ENCODE peak calls at places on chromosomes 4 and X, in ten cellular contexts. X, J, E, I, V, A, W, K, Q and S are unnamed samples.
A peak's percentile ranks its signal among the peaks of the same experiment; 100 is the strongest.

GRCh38 chr4:541271-541670 is 34.8 kb downstream of the TMEM271 start:
- DNase-seq in W (no peak), A (no peak), Q (no peak), K (no peak), I (no peak), X (no peak), J (no peak), V (no peak), E (peak; percentile 9), S (no peak)

GRCh38 chr4:73487233-73487632 is 5.7 kb downstream of the AFM start:
- DNase-seq in J (no peak), K (no peak), I (no peak), X (no peak), V (no peak), Q (no peak), A (no peak), W (no peak), E (no peak), S (no peak)

GRCh38 chr4:87032884-87033533 is 98.2 kb downstream of the AFF1 start:
- DNase-seq in W (peak; percentile 94), A (no peak), V (no peak), I (peak; percentile 92), K (no peak), Q (peak; percentile 43), J (no peak), X (peak; percentile 70), E (no peak), S (peak; percentile 58)

GRCh38 chrX:20139966-20140365 is 1.7 kb downstream of the EIF1AX start:
- DNase-seq in Q (peak; percentile 64), J (no peak), X (no peak), K (no peak), E (no peak), A (no peak), V (no peak), W (peak; percentile 28), I (peak; percentile 61), S (peak; percentile 89)

GRCh38 chr4:98625920-98626319 is 32.5 kb downstream of the TSPAN5 start:
- DNase-seq in E (no peak), X (no peak), A (no peak), J (no peak), K (no peak), Q (no peak), W (no peak), V (no peak), I (no peak), S (no peak)

GRCh38 chrX:105745863-105746262 is 76.5 kb upstream of the NRK start:
- DNase-seq in I (no peak), J (no peak), X (no peak), E (no peak), K (no peak), Q (no peak), V (no peak), A (no peak), W (no peak), S (no peak)

GRCh38 chrX:38803609-38804480 is 2.6 kb downstream of the MID1IP1 start:
- DNase-seq in I (peak; percentile 81), X (peak; percentile 80), E (peak; percentile 91), V (peak; percentile 78), A (peak; percentile 73), K (peak; percentile 63), W (peak; percentile 84), Q (peak; percentile 36), J (peak; percentile 59), S (no peak)

GRCh38 chr4:128444544-128445302 is 157.1 kb upstream of the PGRMC2 start:
- DNase-seq in Q (no peak), X (no peak), K (no peak), W (no peak), J (no peak), A (no peak), E (no peak), I (peak; percentile 48), V (no peak), S (no peak)

GRCh38 chr4:180923476-180923875 is 1319.7 kb upstream of the TENM3 start:
- DNase-seq in X (no peak), V (no peak), A (no peak), K (no peak), J (no peak), I (peak; percentile 90), Q (peak; percentile 3), E (no peak), W (no peak), S (peak; percentile 13)

GRCh38 chr4:38283724-38284123 is 323.5 kb downstream of the PTTG2 start:
- DNase-seq in Q (no peak), J (no peak), W (peak; percentile 32), K (no peak), V (no peak), I (no peak), X (no peak), E (no peak), A (no peak), S (no peak)

GRCh38 chrX:20205927-20206708 is 60.6 kb downstream of the RPS6KA3 start:
- DNase-seq in W (no peak), V (no peak), J (no peak), I (no peak), Q (no peak), A (no peak), E (no peak), X (no peak), K (no peak), S (no peak)

GRCh38 chr4:175469519-175469918 is 342.5 kb downstream of the GPM6A start:
- DNase-seq in K (no peak), J (no peak), Q (peak; percentile 50), A (no peak), X (no peak), E (no peak), W (no peak), I (no peak), V (no peak), S (peak; percentile 0)

GRCh38 chr4:118026806-118027205 is 7.5 kb upstream of the NDST3 start:
- DNase-seq in A (no peak), K (no peak), Q (no peak), W (no peak), X (no peak), E (no peak), V (no peak), I (no peak), J (no peak), S (no peak)

GRCh38 chr4:184430163-184430562 is 44.2 kb downstream of the IRF2 start:
- DNase-seq in K (no peak), J (no peak), V (no peak), X (no peak), I (no peak), E (no peak), W (no peak), Q (no peak), A (no peak), S (no peak)

GRCh38 chrX:111483140-111483539 is 28.3 kb upstream of the SERTM2 start:
- DNase-seq in E (no peak), K (no peak), A (no peak), I (no peak), Q (no peak), W (no peak), J (no peak), X (no peak), V (no peak), S (no peak)

GRCh38 chr4:166318810-166319525 is 445.9 kb downstream of the TLL1 start:
- DNase-seq in V (no peak), I (no peak), J (no peak), X (no peak), K (no peak), E (no peak), A (no peak), W (peak; percentile 64), Q (peak; percentile 92), S (no peak)

GRCh38 chrX:2913118-2913517 is 16.0 kb downstream of the ARSD start:
- DNase-seq in X (no peak), K (no peak), W (no peak), A (no peak), E (no peak), V (no peak), Q (no peak), I (no peak), J (no peak), S (no peak)

GRCh38 chr4:25592670-25593069 is 63.0 kb upstream of the SLC34A2 start:
- DNase-seq in Q (no peak), E (no peak), W (no peak), J (no peak), K (no peak), V (no peak), A (no peak), I (no peak), X (no peak), S (no peak)

GRCh38 chrX:137441711-137442110 is 124.2 kb upstream of the ZIC3 start:
- DNase-seq in X (no peak), K (no peak), I (no peak), W (no peak), Q (no peak), V (no peak), J (no peak), E (no peak), A (no peak), S (no peak)

GRCh38 chr4:71380721-71381120 is 41.9 kb downstream of the SLC4A4 start:
- DNase-seq in K (no peak), W (peak; percentile 62), J (no peak), X (peak; percentile 23), V (no peak), E (no peak), I (peak; percentile 69), A (no peak), Q (peak; percentile 66), S (peak; percentile 27)

GRCh38 chr4:165210566-165210965 is 3.2 kb downstream of the KLHL2 start:
- DNase-seq in I (no peak), X (peak; percentile 44), W (no peak), V (no peak), J (no peak), K (no peak), A (no peak), E (no peak), Q (no peak), S (no peak)

GRCh38 chrX:143615851-143616250 is 20.1 kb downstream of the SLITRK4 start:
- DNase-seq in I (no peak), J (no peak), A (no peak), X (no peak), W (peak; percentile 42), Q (no peak), E (no peak), K (no peak), V (no peak), S (no peak)

GRCh38 chr4:1765409-1766335 is 27.4 kb upstream of the FGFR3 start:
- DNase-seq in X (no peak), Q (no peak), I (no peak), J (no peak), W (no peak), A (no peak), K (no peak), V (no peak), E (no peak), S (no peak)

GRCh38 chr4:15318621-15319348 is 109.0 kb upstream of the C1QTNF7 start:
- DNase-seq in A (no peak), J (no peak), V (no peak), E (no peak), Q (peak; percentile 78), K (no peak), W (no peak), I (no peak), X (no peak), S (no peak)

GRCh38 chrX:136616987-136617685 is 30.8 kb upstream of the CD40LG start:
- DNase-seq in V (no peak), K (no peak), Q (no peak), A (no peak), E (no peak), I (no peak), W (no peak), X (no peak), J (no peak), S (no peak)

GRCh38 chrX:69109706-69110635 is 55.3 kb downstream of the PJA1 start:
- DNase-seq in A (no peak), I (peak; percentile 31), W (no peak), X (no peak), E (no peak), J (no peak), K (no peak), Q (peak; percentile 89), V (no peak), S (peak; percentile 27)